ENCODE peak calls at places on chromosomes 1 and 21, in ten cellular contexts. Z, F, X, V, C, T, H, Q, J and K are unnamed samples.

GRCh38 chr1:154791292-154792278 is 78.5 kb downstream of the KCNN3 start:
- DNase-seq in H (no peak), C (peak; percentile 36), T (no peak), F (no peak), Q (peak; percentile 43), J (no peak), V (no peak), X (peak; percentile 50), Z (no peak), K (no peak)

GRCh38 chr1:183903101-183903500 is 98.2 kb downstream of the RGL1 start:
- DNase-seq in J (no peak), H (no peak), Z (no peak), F (no peak), V (no peak), C (no peak), T (no peak), Q (no peak), X (no peak), K (no peak)

GRCh38 chr1:182809414-182809957 is 19.9 kb downstream of the NPL start:
- DNase-seq in X (no peak), J (no peak), F (no peak), Q (no peak), T (no peak), C (peak; percentile 45), Z (no peak), V (no peak), H (no peak), K (no peak)

GRCh38 chr1:11358991-11359390 is 86.0 kb downstream of the UBIAD1 start:
- DNase-seq in Q (no peak), F (no peak), X (no peak), J (no peak), C (no peak), T (no peak), Z (no peak), V (no peak), H (no peak), K (no peak)

GRCh38 chr21:44497641-44498243 is 42.3 kb downstream of the KRTAP10-1 start:
- DNase-seq in J (no peak), V (no peak), H (no peak), C (peak; percentile 20), X (no peak), Q (peak; percentile 25), F (no peak), Z (no peak), T (no peak), K (no peak)

GRCh38 chr1:2983706-2984398 is 37.4 kb upstream of the ACTRT2 start:
- DNase-seq in H (no peak), J (no peak), C (no peak), F (no peak), T (no peak), Z (no peak), Q (no peak), V (no peak), X (no peak), K (peak; percentile 38)

GRCh38 chr1:116737855-116738318 is 16.3 kb upstream of the CD2 start:
- DNase-seq in C (no peak), Z (no peak), H (no peak), V (no peak), Q (no peak), J (no peak), T (no peak), F (no peak), X (no peak), K (no peak)

GRCh38 chr1:24939657-24940193 is 9.6 kb upstream of the RUNX3 start:
- DNase-seq in Z (no peak), T (no peak), C (no peak), X (no peak), J (no peak), F (no peak), Q (no peak), H (no peak), V (no peak), K (no peak)

GRCh38 chr1:156245451-156246232 is 2.2 kb downstream of the PAQR6 start:
- DNase-seq in F (no peak), C (peak; percentile 43), V (no peak), X (peak; percentile 42), H (peak; percentile 75), J (no peak), Q (peak; percentile 50), T (no peak), Z (no peak), K (peak; percentile 68)

GRCh38 chr1:56908619-56909340 is 54.2 kb downstream of the C8A start:
- DNase-seq in Q (peak; percentile 6), Z (no peak), J (no peak), F (no peak), X (no peak), T (no peak), V (no peak), H (no peak), C (peak; percentile 75), K (no peak)

GRCh38 chr21:25005388-25005787 is 601.9 kb downstream of the MRPL39 start:
- DNase-seq in H (no peak), C (peak; percentile 0), F (no peak), Q (peak; percentile 83), J (no peak), V (no peak), Z (no peak), X (no peak), T (no peak), K (no peak)

GRCh38 chr21:44444286-44444931 is 10.9 kb upstream of the LRRC3 start:
- DNase-seq in X (no peak), J (no peak), H (peak; percentile 82), V (no peak), Z (no peak), F (no peak), C (no peak), T (peak; percentile 6), Q (peak; percentile 34), K (no peak)

GRCh38 chr1:197884173-197884572 is 18.3 kb upstream of the C1orf53 start:
- DNase-seq in X (peak; percentile 28), T (no peak), Z (no peak), C (no peak), V (no peak), J (no peak), H (no peak), Q (no peak), F (no peak), K (no peak)

GRCh38 chr1:212256404-212256803 is 28.8 kb upstream of the PPP2R5A start:
- DNase-seq in T (no peak), Q (peak; percentile 92), Z (no peak), H (no peak), X (no peak), J (no peak), C (no peak), V (no peak), F (no peak), K (no peak)

GRCh38 chr1:7043232-7043549 is 257.9 kb downstream of the CAMTA1 start:
- DNase-seq in V (no peak), H (no peak), Q (no peak), X (no peak), J (no peak), T (no peak), C (no peak), F (no peak), Z (no peak), K (no peak)

GRCh38 chr1:89724369-89725015 is 91.6 kb downstream of the LRRC8C start:
- DNase-seq in F (no peak), V (peak; percentile 62), C (peak; percentile 80), Q (peak; percentile 92), Z (no peak), H (no peak), T (peak; percentile 19), J (no peak), X (no peak), K (no peak)

GRCh38 chr1:160046494-160047115 is 14.8 kb upstream of the PIGM start:
- DNase-seq in H (peak; percentile 84), T (peak; percentile 44), F (no peak), X (peak; percentile 39), V (no peak), J (peak; percentile 31), C (peak; percentile 76), Q (peak; percentile 54), Z (no peak), K (no peak)

GRCh38 chr1:1033009-1033587 is 13.2 kb downstream of the AGRN start:
- DNase-seq in Q (peak; percentile 93), H (peak; percentile 98), X (peak; percentile 92), F (peak; percentile 92), T (peak; percentile 76), J (peak; percentile 66), C (peak; percentile 82), V (peak; percentile 61), Z (peak; percentile 40), K (no peak)
- H3K4me3 ChIP-seq in Q (no peak overlapping the region), H (peak overlapping the region; percentile 66), X (peak overlapping the region; percentile 52), F (peak overlapping the region; percentile 55), T (peak overlapping the region; percentile 53), J (peak overlapping the region; percentile 13), C (peak overlapping the region; percentile 64), V (peak overlapping the region; percentile 59), Z (no peak overlapping the region), K (peak overlapping the region; percentile 48)

DNA sequence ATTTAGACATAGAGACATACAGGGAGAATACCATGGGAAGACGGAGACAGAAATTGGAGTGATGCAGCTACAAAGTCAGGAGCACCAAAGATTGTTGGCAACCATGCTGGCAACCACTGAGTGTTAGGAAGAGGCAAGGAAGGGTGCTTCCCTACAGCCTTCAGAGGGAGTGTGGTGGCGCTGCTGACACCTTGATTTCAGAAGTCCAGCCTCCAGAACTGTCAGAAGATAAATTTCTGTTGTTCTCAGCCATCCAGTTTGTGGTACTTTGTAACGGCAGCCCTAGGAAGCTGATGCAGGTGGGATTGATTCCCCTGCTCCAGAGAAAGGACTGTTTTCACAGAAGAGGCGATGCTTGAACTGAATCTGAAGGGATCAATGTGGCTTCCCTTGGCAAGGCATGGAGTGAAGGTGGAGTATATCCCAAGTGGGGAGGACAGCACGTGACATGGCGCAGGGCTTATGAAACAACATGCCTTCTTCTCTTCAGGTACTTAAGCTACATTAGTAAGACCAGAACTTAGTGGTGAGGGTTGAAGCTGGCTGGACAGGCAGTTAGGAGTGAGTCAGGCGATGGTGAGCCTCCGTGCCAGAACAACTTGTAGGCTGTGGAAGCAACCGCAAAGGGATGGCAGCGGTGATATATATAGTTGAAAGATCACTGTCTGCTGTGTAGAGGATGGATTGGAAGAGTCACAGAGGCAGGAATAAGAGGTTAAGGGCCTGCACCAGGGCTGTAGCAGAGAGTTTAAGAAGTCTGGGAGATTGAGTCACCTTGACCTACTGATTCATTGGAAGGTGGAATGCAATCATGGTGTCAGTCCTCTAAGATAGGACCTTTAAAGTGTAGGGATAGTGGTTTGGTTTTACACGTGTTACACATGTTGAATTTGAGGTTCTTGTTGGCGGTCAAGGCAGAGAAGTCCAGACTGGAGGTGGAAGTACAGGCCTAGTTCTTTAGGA is 2.1 kb downstream of the LEPR start:
- DNase-seq in J (no peak), Q (peak; percentile 2), Z (no peak), V (no peak), X (no peak), T (no peak), F (no peak), C (peak; percentile 59), H (no peak), K (no peak)
- H3K4me3 ChIP-seq in J (no peak overlapping the region), Q (peak overlapping the region; percentile 92), Z (peak overlapping the region; percentile 76), V (peak overlapping the region; percentile 93), X (no peak overlapping the region), T (peak overlapping the region; percentile 92), F (peak overlapping the region; percentile 92), C (peak overlapping the region; percentile 89), H (peak overlapping the region; percentile 82), K (peak overlapping the region; percentile 68)

GRCh38 chr1:21018673-21019072 is 158.0 kb downstream of the EIF4G3 start:
- DNase-seq in Z (no peak), H (no peak), V (no peak), C (no peak), Q (no peak), J (no peak), X (no peak), T (no peak), F (no peak), K (no peak)
- H3K4me3 ChIP-seq in Z (no peak overlapping the region), H (no peak overlapping the region), V (no peak overlapping the region), C (no peak overlapping the region), Q (no peak overlapping the region), J (no peak overlapping the region), X (no peak overlapping the region), T (no peak overlapping the region), F (no peak overlapping the region), K (no peak overlapping the region)

GRCh38 chr1:84688461-84689061 is 1.7 kb downstream of the SSX2IP start:
- DNase-seq in C (peak; percentile 44), H (no peak), X (no peak), V (no peak), F (no peak), J (no peak), Z (no peak), T (no peak), Q (peak; percentile 74), K (no peak)
- H3K4me3 ChIP-seq in C (peak overlapping the region; percentile 84), H (peak overlapping the region; percentile 66), X (no peak overlapping the region), V (no peak overlapping the region), F (no peak overlapping the region), J (no peak overlapping the region), Z (peak overlapping the region; percentile 63), T (no peak overlapping the region), Q (peak overlapping the region; percentile 78), K (no peak overlapping the region)